ENCODE peak calls at places on chromosome 19, in seven cellular contexts. X is suprapubic skin, W is mammary epithelial cell, I is H9, T is small intestine, D is thoracic aorta, C is right lobe of liver. K is an unnamed sample. For H3K9me3 and H3K4me1, the result is how much of the 10 kb centered on the place peaks cover.

GRCh38 chr19:35295453-35295791 is 3.5 kb downstream of the MAG start:
- DNase-seq in X (no peak), W (no peak), I (no peak), T (no peak), D (no peak), C (no peak), K (no peak)

GRCh38 chr19:15072930-15073647 is 8.9 kb upstream of the OR1I1 start:
- DNase-seq in X (no peak), W (peak), I (peak), T (no peak), D (no peak), C (no peak), K (no peak)

GRCh38 chr19:35077411-35078223 is 36.1 kb downstream of the HPN start:
- DNase-seq in X (no peak), W (no peak), I (no peak), T (no peak), D (no peak), C (no peak), K (no peak)

GRCh38 chr19:22882797-22883196 is 50.7 kb downstream of the ZNF723 start:
- DNase-seq in X (no peak), W (peak), I (no peak), T (peak), D (no peak), C (no peak), K (no peak)

GRCh38 chr19:29528350-29528945 is 2.7 kb downstream of the VSTM2B start:
- DNase-seq in X (no peak), W (peak), I (peak), T (peak), D (no peak), C (peak), K (peak)

GRCh38 chr19:4724252-4724514 is 541 bp upstream of the DPP9 start:
- DNase-seq in X (no peak), W (no peak), I (no peak), T (no peak), D (no peak), C (no peak), K (no peak)

GRCh38 chr19:22784051-22784450 is at the start of gene ZNF99:
- DNase-seq in X (peak), W (no peak), I (no peak), T (no peak), D (peak), C (peak), K (peak)

GRCh38 chr19:10586396-10586795 is 716 bp downstream of the AP1M2 start:
- DNase-seq in X (no peak), W (no peak), I (no peak), T (no peak), D (no peak), C (no peak), K (no peak)

GRCh38 chr19:55585658-55586339 is 5.2 kb upstream of the ZNF579 start:
- DNase-seq in X (no peak), W (no peak), I (peak), T (no peak), D (no peak), C (peak), K (peak)

GRCh38 chr19:53553865-53554791 is 16.2 kb downstream of the ZNF331 start:
- DNase-seq in X (peak), W (peak), I (no peak), T (peak), D (peak), C (peak), K (peak)

GRCh38 chr19:50820549-50821247 is 2.9 kb downstream of the KLK1 start:
- DNase-seq in X (no peak), W (no peak), I (peak), T (peak), D (no peak), C (no peak), K (peak)

GRCh38 chr19:36152061-36152885 is at the start of gene COX7A1:
- DNase-seq in X (peak), W (no peak), I (no peak), T (no peak), D (no peak), C (peak), K (peak)

GRCh38 chr19:38898788-38899446 is 501 bp downstream of the SIRT2 start:
- DNase-seq in X (no peak), W (peak), I (no peak), T (peak), D (no peak), C (no peak), K (no peak)

GRCh38 chr19:49690656-49691242 is at the start of gene CPT1C:
- DNase-seq in X (peak), W (no peak), I (peak), T (peak), D (no peak), C (peak), K (peak)

GRCh38 chr19:33674575-33675367 is 53.0 kb downstream of the CHST8 start:
- DNase-seq in X (no peak), W (no peak), I (no peak), T (no peak), D (no peak), C (no peak), K (no peak)

GRCh38 chr19:35031072-35031881 is 1.0 kb downstream of the SCN1B start:
- DNase-seq in X (no peak), W (peak), I (peak), T (no peak), D (no peak), C (no peak), K (no peak)

GRCh38 chr19:15108145-15108844 is 1.1 kb downstream of the SYDE1 start:
- DNase-seq in X (no peak), W (no peak), I (no peak), T (no peak), D (no peak), C (no peak), K (no peak)

GRCh38 chr19:20359933-20360720 is 193.1 kb downstream of the ZNF486 start:
- DNase-seq in X (no peak), W (no peak), I (peak), T (no peak), D (no peak), C (no peak), K (peak)

GRCh38 chr19:10363789-10364281 is 16.5 kb downstream of the TYK2 start:
- DNase-seq in X (no peak), W (peak), I (no peak), T (no peak), D (no peak), C (no peak), K (no peak)

GRCh38 chr19:18770663-18771327 is 20.3 kb downstream of the COMP start:
- DNase-seq in X (no peak), W (no peak), I (no peak), T (no peak), D (no peak), C (no peak), K (no peak)

GRCh38 chr19:313169-313987 is 22.2 kb upstream of the PLPP2 start:
- DNase-seq in X (no peak), W (no peak), I (no peak), T (no peak), D (no peak), C (no peak), K (no peak)

GRCh38 chr19:38562096-38562495 is 55.7 kb downstream of the MAP4K1 start:
- DNase-seq in X (no peak), W (no peak), I (no peak), T (no peak), D (no peak), C (no peak), K (no peak)

GRCh38 chr19:32817252-32817912 is 52.2 kb downstream of the SLC7A9 start:
- DNase-seq in X (peak), W (no peak), I (no peak), T (peak), D (no peak), C (no peak), K (no peak)

GRCh38 chr19:4600893-4601292 is 38.4 kb upstream of the TNFAIP8L1 start:
- DNase-seq in X (no peak), W (no peak), I (no peak), T (no peak), D (no peak), C (no peak), K (no peak)

GRCh38 chr19:50359432-50359818 is 6.0 kb downstream of the NAPSA start:
- DNase-seq in X (no peak), W (no peak), I (no peak), T (no peak), D (no peak), C (no peak), K (no peak)

GRCh38 chr19:27746691-27747380 is 1466.1 kb downstream of the UQCRFS1 start:
- DNase-seq in X (peak), W (peak), I (peak), T (no peak), D (no peak), C (peak), K (peak)

GRCh38 chr19:4722671-4723464 is 774 bp downstream of the DPP9 start:
- DNase-seq in X (no peak), W (peak), I (no peak), T (peak), D (no peak), C (peak), K (peak)

GRCh38 chr19:8163781-8164180 is 14.4 kb upstream of the FBN3 start:
- DNase-seq in X (no peak), W (no peak), I (peak), T (no peak), D (no peak), C (no peak), K (no peak)

GRCh38 chr19:5154799-5155426 is 185.7 kb downstream of the PTPRS start:
- DNase-seq in X (peak), W (no peak), I (no peak), T (no peak), D (no peak), C (peak), K (no peak)

GRCh38 chr19:13092206-13092605 is 10.5 kb downstream of the LYL1 start:
- DNase-seq in X (no peak), W (no peak), I (no peak), T (no peak), D (no peak), C (no peak), K (no peak)

GRCh38 chr19:6744381-6745288 is 5.2 kb downstream of the TRIP10 start:
- DNase-seq in X (peak), W (peak), I (no peak), T (peak), D (no peak), C (peak), K (peak)

GRCh38 chr19:14686411-14686810 is 3.4 kb upstream of the ZNF333 start:
- DNase-seq in X (no peak), W (peak), I (no peak), T (peak), D (no peak), C (no peak), K (no peak)

GRCh38 chr19:6730153-6730804 is 7.1 kb downstream of the GPR108 start:
- DNase-seq in X (no peak), W (no peak), I (peak), T (peak), D (no peak), C (peak), K (peak)

GRCh38 chr19:5498817-5499535 is 43.8 kb downstream of the ZNRF4 start:
- DNase-seq in X (no peak), W (no peak), I (peak), T (no peak), D (no peak), C (no peak), K (no peak)

GRCh38 chr19:34082289-34083077 is 89.8 kb upstream of the LSM14A start:
- DNase-seq in X (no peak), W (no peak), I (peak), T (no peak), D (no peak), C (no peak), K (no peak)

DNA sequence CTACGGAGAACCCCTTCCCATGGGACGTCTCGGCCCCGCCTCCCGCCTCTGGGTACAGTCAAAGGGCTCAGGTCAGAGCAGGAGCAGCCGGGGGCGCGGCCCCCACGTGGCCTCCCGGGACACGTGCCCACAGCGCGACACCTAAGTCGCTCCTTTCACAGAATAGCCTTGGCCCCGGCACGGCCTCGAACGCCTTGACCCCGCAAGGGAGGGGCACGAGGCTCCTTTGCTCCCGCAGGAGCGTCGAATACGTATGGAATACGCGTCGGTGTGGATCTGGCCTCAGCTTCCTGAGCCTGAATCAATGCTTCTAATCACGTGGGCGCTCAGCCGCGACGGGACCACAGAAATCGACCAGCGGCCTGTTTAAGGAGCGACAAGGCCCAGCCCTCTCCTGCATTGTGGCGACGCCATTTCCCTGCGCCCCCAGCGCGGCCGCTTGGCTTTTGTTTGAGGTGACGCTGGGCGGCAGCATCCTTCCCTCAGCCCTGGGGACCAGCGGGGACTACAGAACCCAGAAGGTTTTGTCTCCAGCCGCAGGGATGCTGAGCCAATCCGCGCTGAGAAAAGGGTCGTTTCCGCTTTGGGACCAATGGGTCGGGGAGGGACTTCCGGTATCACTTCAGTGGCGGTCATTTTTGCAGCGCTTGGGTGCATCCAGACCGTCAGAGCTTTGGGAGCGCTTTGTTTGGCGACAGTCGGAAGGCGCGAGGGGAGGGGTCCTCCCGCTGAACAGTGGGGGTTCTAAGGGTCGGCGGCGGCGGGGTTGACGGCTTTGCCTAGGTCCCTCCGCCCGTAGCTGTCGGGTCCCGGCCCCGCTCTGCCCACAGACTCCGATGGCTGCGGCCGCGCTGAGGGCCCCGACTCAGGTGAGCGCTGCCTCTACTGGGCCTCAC is at the start of gene ZIK1:
- DNase-seq in X (peak), W (peak), I (peak), T (peak), D (peak), C (peak), K (peak)
- H3K9me3 ChIP-seq in X (under half), W (under half), I (under half), T (under half), D (under half), C (under half), K (under half)

GRCh38 chr19:2490659-2491058 is 14.7 kb downstream of the GADD45B start:
- DNase-seq in X (no peak), W (no peak), I (no peak), T (no peak), D (no peak), C (no peak), K (no peak)
- H3K4me1 ChIP-seq in X (half or more), W (under half), I (under half), T (under half), D (under half), C (under half), K (under half)

DNA sequence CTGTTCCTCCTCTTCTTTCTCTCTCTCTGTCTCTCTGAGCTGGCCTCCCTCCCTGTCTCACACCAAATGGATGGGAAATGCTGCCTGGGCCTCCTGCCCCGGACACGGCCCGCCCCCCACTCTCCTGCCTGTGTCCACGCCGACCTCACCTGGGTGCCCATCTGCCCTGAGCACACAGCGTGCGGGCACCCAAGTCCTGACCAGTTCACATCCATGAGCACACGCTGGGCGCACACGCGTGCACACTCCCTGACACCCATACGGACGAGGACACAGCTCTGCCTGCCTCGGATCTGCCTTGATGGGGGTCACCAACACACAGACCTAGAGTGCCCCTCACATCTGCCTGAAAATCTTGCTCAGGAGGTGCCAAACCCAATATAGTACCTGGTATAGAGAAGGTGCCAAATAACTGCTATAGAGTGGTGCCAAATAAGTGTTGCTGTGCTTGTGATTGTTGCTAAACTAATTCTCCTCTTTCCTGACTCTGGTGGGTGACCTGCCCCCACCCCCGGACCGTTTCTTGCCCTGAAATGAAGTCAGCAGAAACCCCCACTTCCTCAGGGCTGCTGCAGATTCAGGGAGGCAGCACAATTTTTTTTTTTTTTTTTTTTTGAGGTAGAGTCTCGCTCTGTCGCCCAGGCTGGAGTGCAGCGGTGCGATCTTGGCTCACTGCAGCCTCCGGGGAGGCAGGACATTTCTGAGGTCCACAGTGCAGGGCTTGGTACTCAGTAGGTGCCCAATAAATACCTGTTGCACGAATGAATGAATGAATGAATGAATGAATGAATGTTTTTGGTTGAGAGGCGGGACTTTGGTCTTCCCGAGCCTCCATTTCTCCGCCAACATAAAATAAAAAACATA is 4.6 kb downstream of the NFIC start:
- DNase-seq in X (no peak), W (no peak), I (no peak), T (no peak), D (no peak), C (no peak), K (no peak)
- H3K27ac ChIP-seq in X (peak), W (no peak), I (no peak), T (no peak), D (peak), C (peak), K (peak)

GRCh38 chr19:54574527-54575056 is 1.0 kb downstream of the LILRA2 start:
- DNase-seq in X (no peak), W (no peak), I (no peak), T (no peak), D (no peak), C (no peak), K (no peak)
- H3K9me3 ChIP-seq in X (under half), W (under half), I (half or more), T (under half), D (under half), C (under half), K (under half)

GRCh38 chr19:16369664-16370576 is 45.3 kb downstream of the KLF2 start:
- DNase-seq in X (no peak), W (no peak), I (no peak), T (no peak), D (no peak), C (no peak), K (no peak)
- H3K4me1 ChIP-seq in X (under half), W (under half), I (under half), T (under half), D (under half), C (under half), K (under half)

DNA sequence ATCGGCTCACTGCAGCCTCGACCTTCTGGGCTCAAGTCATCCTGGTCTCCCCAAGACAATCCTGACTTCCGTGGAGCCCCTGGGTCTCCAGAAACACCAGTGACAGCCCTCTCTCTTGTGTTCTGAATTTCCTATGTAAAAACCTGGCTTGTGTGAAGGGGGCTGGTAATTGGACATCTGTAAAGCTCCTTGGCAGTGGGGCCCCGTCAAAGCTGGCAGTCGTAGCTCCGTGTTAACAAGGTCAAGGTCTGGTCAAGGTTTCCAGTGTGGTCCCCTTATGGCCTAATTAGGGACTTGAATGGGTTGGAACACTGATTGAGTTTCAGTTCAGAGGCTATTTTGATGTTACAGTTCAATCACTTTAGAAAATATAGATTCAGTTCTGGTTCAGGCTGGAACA is 32.8 kb upstream of the NDUFS7 start:
- DNase-seq in X (no peak), W (no peak), I (no peak), T (no peak), D (no peak), C (no peak), K (no peak)
- H3K27ac ChIP-seq in X (no peak), W (no peak), I (no peak), T (no peak), D (no peak), C (no peak), K (no peak)

DNA sequence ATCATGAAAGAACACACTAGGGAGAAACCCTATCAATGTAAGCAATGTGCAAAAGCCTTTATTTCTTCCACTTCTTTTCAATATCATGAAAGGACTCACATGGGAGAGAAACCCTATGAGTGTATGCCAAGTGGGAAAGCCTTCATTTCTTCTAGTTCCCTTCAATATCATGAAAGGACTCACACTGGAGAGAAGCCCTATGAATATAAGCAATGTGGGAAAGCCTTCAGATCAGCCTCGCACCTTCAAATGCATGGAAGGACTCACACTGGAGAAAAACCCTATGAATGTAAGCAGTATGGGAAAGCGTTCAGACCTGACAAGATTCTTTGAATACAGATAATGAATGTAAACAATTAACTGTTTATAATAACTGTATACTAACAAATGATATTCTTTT is 15.0 kb upstream of the ZNF439 start:
- DNase-seq in X (no peak), W (no peak), I (no peak), T (no peak), D (no peak), C (no peak), K (no peak)
- H3K9me3 ChIP-seq in X (under half), W (half or more), I (under half), T (under half), D (half or more), C (under half), K (under half)

GRCh38 chr19:46978470-46978869 is 41.2 kb upstream of the NPAS1 start:
- DNase-seq in X (no peak), W (no peak), I (no peak), T (no peak), D (no peak), C (no peak), K (no peak)

GRCh38 chr19:46975918-46976782 is 43.5 kb upstream of the NPAS1 start:
- DNase-seq in X (peak), W (peak), I (peak), T (peak), D (peak), C (peak), K (peak)

GRCh38 chr19:46977548-46977947 is 42.1 kb upstream of the NPAS1 start:
- DNase-seq in X (no peak), W (no peak), I (no peak), T (no peak), D (no peak), C (no peak), K (no peak)

GRCh38 chr19:46975011-46975917 is 44.4 kb upstream of the NPAS1 start:
- DNase-seq in X (no peak), W (no peak), I (no peak), T (no peak), D (no peak), C (no peak), K (no peak)

GRCh38 chr19:46976845-46977320 is 42.8 kb upstream of the NPAS1 start:
- DNase-seq in X (no peak), W (no peak), I (peak), T (no peak), D (no peak), C (no peak), K (no peak)
- H3K4me1 ChIP-seq in X (half or more), W (under half), I (under half), T (under half), D (half or more), C (half or more), K (under half)

GRCh38 chr19:45250832-45251451 is at the start of gene MARK4:
- DNase-seq in X (no peak), W (peak), I (peak), T (peak), D (no peak), C (peak), K (peak)
- H3K27ac ChIP-seq in X (peak), W (peak), I (no peak), T (peak), D (peak), C (peak), K (peak)

K was measured in body of pancreas.